ENCODE peak calls at places on chromosomes 16 and 17, in six cellular contexts. One of them, this sample, is unnamed.

GRCh38 chr16:60110531-60110930 is 1376.4 kb upstream of the GOT2 start:
- DNase-seq in IMR-90: no peak
- DNase-seq in mesenchymal stem cell: no peak
- DNase-seq in neuronal stem cell: no peak
- DNase-seq in H9: no peak
- DNase-seq in H1: no peak
- DNase-seq in this sample: no peak

GRCh38 chr16:80197790-80198201 is 343.0 kb upstream of the DYNLRB2 start:
- DNase-seq in H1: no peak
- DNase-seq in IMR-90: peak; percentile 93
- DNase-seq in neuronal stem cell: no peak
- DNase-seq in mesenchymal stem cell: peak; percentile 68
- DNase-seq in H9: no peak
- DNase-seq in this sample: no peak

GRCh38 chr17:67156269-67157199 is 88.5 kb downstream of the HELZ start:
- DNase-seq in H9: no peak
- DNase-seq in neuronal stem cell: no peak
- DNase-seq in H1: no peak
- DNase-seq in IMR-90: peak; percentile 14
- DNase-seq in mesenchymal stem cell: no peak
- DNase-seq in this sample: no peak

GRCh38 chr17:59381716-59382570 is 50.5 kb downstream of the YPEL2 start:
- DNase-seq in IMR-90: no peak
- DNase-seq in H9: no peak
- DNase-seq in neuronal stem cell: no peak
- DNase-seq in mesenchymal stem cell: no peak
- DNase-seq in H1: no peak
- DNase-seq in this sample: no peak

GRCh38 chr17:8173056-8173870 is 2.9 kb downstream of the TMEM107 start:
- DNase-seq in IMR-90: peak; percentile 99
- DNase-seq in mesenchymal stem cell: peak; percentile 99
- DNase-seq in H1: no peak
- DNase-seq in H9: peak; percentile 94
- DNase-seq in neuronal stem cell: peak; percentile 77
- DNase-seq in this sample: peak; percentile 94

GRCh38 chr16:66416981-66417700 is 10.0 kb upstream of the BEAN1 start:
- DNase-seq in H9: no peak
- DNase-seq in neuronal stem cell: no peak
- DNase-seq in IMR-90: peak; percentile 58
- DNase-seq in H1: no peak
- DNase-seq in mesenchymal stem cell: peak; percentile 25
- DNase-seq in this sample: no peak

GRCh38 chr16:15775663-15776304 is 81.0 kb downstream of the MYH11 start:
- DNase-seq in neuronal stem cell: no peak
- DNase-seq in H9: no peak
- DNase-seq in IMR-90: peak; percentile 52
- DNase-seq in mesenchymal stem cell: no peak
- DNase-seq in H1: no peak
- DNase-seq in this sample: no peak

GRCh38 chr17:19747829-19748806 is at the start of gene ALDH3A1:
- DNase-seq in mesenchymal stem cell: no peak
- DNase-seq in IMR-90: no peak
- DNase-seq in H9: no peak
- DNase-seq in H1: no peak
- DNase-seq in neuronal stem cell: no peak
- DNase-seq in this sample: no peak

GRCh38 chr16:63363738-63364137 is 1327.5 kb upstream of the CDH8 start:
- DNase-seq in IMR-90: no peak
- DNase-seq in H9: no peak
- DNase-seq in neuronal stem cell: no peak
- DNase-seq in mesenchymal stem cell: no peak
- DNase-seq in H1: no peak
- DNase-seq in this sample: no peak

GRCh38 chr17:65191805-65192740 is 54.9 kb downstream of the RGS9 start:
- DNase-seq in neuronal stem cell: no peak
- DNase-seq in H9: no peak
- DNase-seq in IMR-90: peak; percentile 78
- DNase-seq in H1: no peak
- DNase-seq in mesenchymal stem cell: peak; percentile 81
- DNase-seq in this sample: peak; percentile 34

GRCh38 chr17:57114085-57114673 is 29.1 kb downstream of the AKAP1 start:
- DNase-seq in H1: peak; percentile 15
- DNase-seq in IMR-90: peak; percentile 6
- DNase-seq in neuronal stem cell: peak; percentile 51
- DNase-seq in H9: peak; percentile 88
- DNase-seq in mesenchymal stem cell: peak; percentile 29
- DNase-seq in this sample: peak; percentile 63

GRCh38 chr17:4565209-4566141 is 5.1 kb upstream of the GGT6 start:
- DNase-seq in mesenchymal stem cell: peak; percentile 82
- DNase-seq in H1: no peak
- DNase-seq in IMR-90: peak; percentile 75
- DNase-seq in neuronal stem cell: peak; percentile 61
- DNase-seq in H9: peak; percentile 89
- DNase-seq in this sample: peak; percentile 86

GRCh38 chr16:29714972-29715371 is 30.8 kb downstream of the C16orf54 start:
- DNase-seq in IMR-90: no peak
- DNase-seq in neuronal stem cell: no peak
- DNase-seq in H1: no peak
- DNase-seq in mesenchymal stem cell: no peak
- DNase-seq in H9: no peak
- DNase-seq in this sample: no peak

GRCh38 chr17:41519501-41520224 is 973 bp upstream of the KRT15 start:
- DNase-seq in mesenchymal stem cell: no peak
- DNase-seq in IMR-90: no peak
- DNase-seq in H1: no peak
- DNase-seq in neuronal stem cell: no peak
- DNase-seq in H9: no peak
- DNase-seq in this sample: no peak

GRCh38 chr16:55701442-55702319 is 45.9 kb downstream of the SLC6A2 start:
- DNase-seq in neuronal stem cell: peak; percentile 23
- DNase-seq in mesenchymal stem cell: peak; percentile 37
- DNase-seq in H1: no peak
- DNase-seq in IMR-90: peak; percentile 26
- DNase-seq in H9: peak; percentile 76
- DNase-seq in this sample: peak; percentile 32

GRCh38 chr17:3754458-3755334 is 31.0 kb downstream of the HASPIN start:
- DNase-seq in mesenchymal stem cell: no peak
- DNase-seq in IMR-90: no peak
- DNase-seq in H1: peak; percentile 100
- DNase-seq in neuronal stem cell: peak; percentile 58
- DNase-seq in H9: peak; percentile 100
- DNase-seq in this sample: peak; percentile 99

GRCh38 chr17:27403480-27404005 is 52.7 kb upstream of the KSR1 start:
- DNase-seq in mesenchymal stem cell: no peak
- DNase-seq in neuronal stem cell: no peak
- DNase-seq in H9: peak; percentile 40
- DNase-seq in H1: no peak
- DNase-seq in IMR-90: no peak
- DNase-seq in this sample: no peak

GRCh38 chr17:1455291-1455747 is 713 bp downstream of the CRK start:
- DNase-seq in H9: peak; percentile 78
- DNase-seq in H1: no peak
- DNase-seq in IMR-90: peak; percentile 67
- DNase-seq in neuronal stem cell: peak; percentile 48
- DNase-seq in mesenchymal stem cell: peak; percentile 87
- DNase-seq in this sample: peak; percentile 70

GRCh38 chr16:72956124-72957064 is 91.5 kb downstream of the ZFHX3 start:
- DNase-seq in H9: no peak
- DNase-seq in IMR-90: no peak
- DNase-seq in neuronal stem cell: no peak
- DNase-seq in H1: no peak
- DNase-seq in mesenchymal stem cell: no peak
- DNase-seq in this sample: no peak

GRCh38 chr17:17628388-17629008 is 37.0 kb upstream of the PEMT start:
- DNase-seq in H9: no peak
- DNase-seq in H1: no peak
- DNase-seq in mesenchymal stem cell: no peak
- DNase-seq in neuronal stem cell: no peak
- DNase-seq in IMR-90: no peak
- DNase-seq in this sample: no peak

GRCh38 chr16:88734361-88734728 is 28.0 kb downstream of the CTU2 start:
- DNase-seq in neuronal stem cell: no peak
- DNase-seq in mesenchymal stem cell: no peak
- DNase-seq in H1: no peak
- DNase-seq in H9: no peak
- DNase-seq in IMR-90: no peak
- DNase-seq in this sample: no peak

GRCh38 chr17:2111691-2112090 is 56.8 kb downstream of the HIC1 start:
- DNase-seq in IMR-90: peak; percentile 97
- DNase-seq in mesenchymal stem cell: peak; percentile 86
- DNase-seq in neuronal stem cell: no peak
- DNase-seq in H1: no peak
- DNase-seq in H9: no peak
- DNase-seq in this sample: peak; percentile 83

GRCh38 chr16:57270221-57271062 is 14.0 kb downstream of the PLLP start:
- DNase-seq in H1: no peak
- DNase-seq in H9: no peak
- DNase-seq in IMR-90: no peak
- DNase-seq in neuronal stem cell: peak; percentile 24
- DNase-seq in mesenchymal stem cell: no peak
- DNase-seq in this sample: no peak

GRCh38 chr17:65231662-65232335 is 94.6 kb downstream of the RGS9 start:
- DNase-seq in neuronal stem cell: peak; percentile 69
- DNase-seq in mesenchymal stem cell: peak; percentile 83
- DNase-seq in IMR-90: peak; percentile 88
- DNase-seq in H1: peak; percentile 70
- DNase-seq in H9: peak; percentile 89
- DNase-seq in this sample: peak; percentile 35

GRCh38 chr17:65173951-65174683 is 36.9 kb downstream of the RGS9 start:
- DNase-seq in IMR-90: no peak
- DNase-seq in H9: no peak
- DNase-seq in mesenchymal stem cell: no peak
- DNase-seq in H1: no peak
- DNase-seq in neuronal stem cell: no peak
- DNase-seq in this sample: no peak

GRCh38 chr17:79804856-79805696 is 8.2 kb upstream of the CBX8 start:
- DNase-seq in mesenchymal stem cell: no peak
- DNase-seq in neuronal stem cell: no peak
- DNase-seq in H9: no peak
- DNase-seq in IMR-90: no peak
- DNase-seq in H1: no peak
- DNase-seq in this sample: no peak

GRCh38 chr16:80931985-80932720 is 74.5 kb downstream of the CMC2 start:
- DNase-seq in mesenchymal stem cell: peak; percentile 40
- DNase-seq in neuronal stem cell: peak; percentile 35
- DNase-seq in IMR-90: peak; percentile 35
- DNase-seq in H9: peak; percentile 76
- DNase-seq in H1: peak; percentile 33
- DNase-seq in this sample: no peak

GRCh38 chr17:31433091-31433790 is 41.8 kb downstream of the RAB11FIP4 start:
- DNase-seq in H9: no peak
- DNase-seq in neuronal stem cell: no peak
- DNase-seq in IMR-90: no peak
- DNase-seq in mesenchymal stem cell: no peak
- DNase-seq in H1: no peak
- DNase-seq in this sample: no peak

GRCh38 chr17:66605561-66605960 is 229.4 kb upstream of the CACNG5 start:
- DNase-seq in H1: no peak
- DNase-seq in neuronal stem cell: no peak
- DNase-seq in mesenchymal stem cell: no peak
- DNase-seq in IMR-90: no peak
- DNase-seq in H9: no peak
- DNase-seq in this sample: no peak

GRCh38 chr16:1030381-1030901 is 42.1 kb upstream of the SSTR5 start:
- DNase-seq in mesenchymal stem cell: no peak
- DNase-seq in H1: no peak
- DNase-seq in H9: no peak
- DNase-seq in neuronal stem cell: no peak
- DNase-seq in IMR-90: no peak
- DNase-seq in this sample: no peak

GRCh38 chr16:54817940-54818574 is 112.6 kb upstream of the IRX5 start:
- DNase-seq in H9: peak; percentile 34
- DNase-seq in H1: no peak
- DNase-seq in mesenchymal stem cell: no peak
- DNase-seq in neuronal stem cell: no peak
- DNase-seq in IMR-90: no peak
- DNase-seq in this sample: no peak

DNA sequence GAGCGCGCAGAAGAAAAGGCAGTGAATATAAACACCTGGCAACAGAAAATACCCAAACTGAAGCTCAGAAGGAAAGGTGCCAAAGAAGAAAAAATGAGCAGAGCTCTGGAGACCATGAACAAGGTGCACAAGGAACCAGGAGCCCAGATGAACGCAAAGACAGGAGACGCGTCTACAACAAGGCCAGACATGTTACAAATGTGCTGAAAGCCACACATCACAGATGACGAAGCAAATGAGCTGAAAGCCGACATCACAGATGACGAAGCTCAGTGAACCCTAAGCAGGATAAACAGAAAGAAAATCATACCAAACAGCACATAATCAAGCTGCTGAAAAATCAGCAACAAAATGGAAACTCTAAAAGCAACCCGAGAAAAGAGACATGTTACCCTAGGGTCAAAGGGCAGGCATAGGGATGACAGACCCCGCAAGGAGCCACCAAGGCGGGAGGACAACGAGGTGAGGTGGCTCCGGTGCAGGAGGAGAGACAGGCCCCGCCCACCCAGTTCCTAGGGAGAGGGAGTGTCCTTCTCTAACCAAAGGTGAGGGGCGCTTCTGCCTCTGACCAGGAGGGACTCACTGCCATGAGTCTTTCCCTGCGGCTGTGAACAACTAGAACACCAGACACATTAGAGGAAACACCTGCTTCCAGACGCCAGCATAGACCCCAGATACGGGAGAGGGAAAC is 39.1 kb downstream of the CCDC57 start:
- DNase-seq in H1: no peak
- DNase-seq in IMR-90: no peak
- DNase-seq in mesenchymal stem cell: no peak
- DNase-seq in H9: peak; percentile 67
- DNase-seq in neuronal stem cell: no peak
- DNase-seq in this sample: no peak
- H2AK5ac ChIP-seq in H1: no peak overlapping the region
- H2AK5ac ChIP-seq in IMR-90: no peak overlapping the region
- H2AK5ac ChIP-seq in mesenchymal stem cell: no peak overlapping the region
- H2AK5ac ChIP-seq in H9: no peak overlapping the region
- H2AK5ac ChIP-seq in neuronal stem cell: no peak overlapping the region
- H2AK5ac ChIP-seq in this sample: no peak overlapping the region

GRCh38 chr16:85898521-85899442 is at the start of gene IRF8:
- DNase-seq in H1: no peak
- DNase-seq in neuronal stem cell: peak; percentile 81
- DNase-seq in IMR-90: no peak
- DNase-seq in H9: peak; percentile 72
- DNase-seq in mesenchymal stem cell: peak; percentile 71
- DNase-seq in this sample: peak; percentile 86
- H2AFZ ChIP-seq in H1: peak within 1 kb of the TSS; percentile 18
- H2AFZ ChIP-seq in neuronal stem cell: peak within 1 kb of the TSS; percentile 77
- H2AFZ ChIP-seq in IMR-90: peak within 1 kb of the TSS; percentile 4
- H2AFZ ChIP-seq in H9: no peak within 1 kb of the TSS
- H2AFZ ChIP-seq in mesenchymal stem cell: peak within 1 kb of the TSS; percentile 42
- H2AFZ ChIP-seq in this sample: peak within 1 kb of the TSS; percentile 91

GRCh38 chr16:30896203-30896889 is at the start of gene CTF1:
- DNase-seq in H1: no peak
- DNase-seq in IMR-90: peak; percentile 89
- DNase-seq in neuronal stem cell: peak; percentile 83
- DNase-seq in mesenchymal stem cell: peak; percentile 90
- DNase-seq in H9: peak; percentile 85
- DNase-seq in this sample: peak; percentile 64
- H3K23ac ChIP-seq in H1: no peak within 1 kb of the TSS
- H3K23ac ChIP-seq in IMR-90: peak within 1 kb of the TSS; percentile 99
- H3K23ac ChIP-seq in neuronal stem cell: peak within 1 kb of the TSS; percentile 69
- H3K23ac ChIP-seq in mesenchymal stem cell: peak within 1 kb of the TSS; percentile 15
- H3K23ac ChIP-seq in H9: peak within 1 kb of the TSS; percentile 25
- H3K23ac ChIP-seq in this sample: no peak within 1 kb of the TSS

GRCh38 chr16:89921699-89922476 is 1.3 kb upstream of the TUBB3 start:
- DNase-seq in IMR-90: peak; percentile 94
- DNase-seq in H9: peak; percentile 86
- DNase-seq in mesenchymal stem cell: peak; percentile 97
- DNase-seq in neuronal stem cell: peak; percentile 36
- DNase-seq in H1: no peak
- DNase-seq in this sample: peak; percentile 89
- H2AK5ac ChIP-seq in IMR-90: peak overlapping the region; percentile 100
- H2AK5ac ChIP-seq in H9: no peak overlapping the region
- H2AK5ac ChIP-seq in mesenchymal stem cell: peak overlapping the region; percentile 98
- H2AK5ac ChIP-seq in neuronal stem cell: peak overlapping the region; percentile 87
- H2AK5ac ChIP-seq in H1: no peak overlapping the region
- H2AK5ac ChIP-seq in this sample: peak overlapping the region; percentile 9

This sample was measured in trophoblast cell.